ENCODE peak calls at places on chromosomes 3 and 15, in seven cellular contexts. One of them, this sample, is unnamed.

GRCh38 chr3:143736651-143737050 is 111.6 kb downstream of the SLC9A9 start:
- DNase-seq in HepG2: no peak
- DNase-seq in IMR-90: peak; percentile 1
- DNase-seq in A549: no peak
- DNase-seq in K562: no peak
- DNase-seq in SK-N-SH: no peak
- DNase-seq in GM12878: no peak
- DNase-seq in this sample: no peak

GRCh38 chr15:67095834-67096366 is 30.5 kb downstream of the SMAD3 start:
- DNase-seq in GM12878: no peak
- DNase-seq in HepG2: no peak
- DNase-seq in A549: no peak
- DNase-seq in SK-N-SH: no peak
- DNase-seq in IMR-90: no peak
- DNase-seq in K562: no peak
- DNase-seq in this sample: no peak

GRCh38 chr15:46146915-46147314 is 512.1 kb downstream of the SQOR start:
- DNase-seq in GM12878: no peak
- DNase-seq in A549: no peak
- DNase-seq in IMR-90: no peak
- DNase-seq in SK-N-SH: no peak
- DNase-seq in HepG2: no peak
- DNase-seq in K562: no peak
- DNase-seq in this sample: no peak

GRCh38 chr3:156207802-156208685 is 87.7 kb downstream of the KCNAB1 start:
- DNase-seq in K562: no peak
- DNase-seq in GM12878: no peak
- DNase-seq in A549: no peak
- DNase-seq in HepG2: no peak
- DNase-seq in SK-N-SH: no peak
- DNase-seq in IMR-90: peak; percentile 88
- DNase-seq in this sample: no peak

GRCh38 chr3:162295323-162295983 is 798.8 kb downstream of the OTOL1 start:
- DNase-seq in HepG2: no peak
- DNase-seq in K562: no peak
- DNase-seq in GM12878: no peak
- DNase-seq in A549: peak; percentile 52
- DNase-seq in SK-N-SH: no peak
- DNase-seq in IMR-90: peak; percentile 97
- DNase-seq in this sample: no peak

GRCh38 chr15:92603743-92604470 is 51.7 kb downstream of the FAM174B start:
- DNase-seq in A549: no peak
- DNase-seq in GM12878: no peak
- DNase-seq in IMR-90: no peak
- DNase-seq in HepG2: no peak
- DNase-seq in K562: no peak
- DNase-seq in SK-N-SH: no peak
- DNase-seq in this sample: no peak

GRCh38 chr15:61974759-61975158 is 85.5 kb downstream of the VPS13C start:
- DNase-seq in SK-N-SH: no peak
- DNase-seq in K562: no peak
- DNase-seq in A549: no peak
- DNase-seq in IMR-90: peak; percentile 50
- DNase-seq in GM12878: no peak
- DNase-seq in HepG2: no peak
- DNase-seq in this sample: no peak

GRCh38 chr15:45892182-45892581 is 257.4 kb downstream of the SQOR start:
- DNase-seq in K562: no peak
- DNase-seq in IMR-90: no peak
- DNase-seq in GM12878: no peak
- DNase-seq in HepG2: no peak
- DNase-seq in A549: no peak
- DNase-seq in SK-N-SH: no peak
- DNase-seq in this sample: no peak

GRCh38 chr3:71493372-71493771 is 90.2 kb downstream of the FOXP1 start:
- DNase-seq in IMR-90: no peak
- DNase-seq in K562: no peak
- DNase-seq in SK-N-SH: no peak
- DNase-seq in A549: no peak
- DNase-seq in HepG2: no peak
- DNase-seq in GM12878: no peak
- DNase-seq in this sample: no peak

GRCh38 chr15:60760646-60761504 is 281.9 kb upstream of the ICE2 start:
- DNase-seq in A549: no peak
- DNase-seq in IMR-90: peak; percentile 65
- DNase-seq in GM12878: no peak
- DNase-seq in SK-N-SH: no peak
- DNase-seq in K562: no peak
- DNase-seq in HepG2: no peak
- DNase-seq in this sample: no peak
- TF ChIP-seq USF2 in A549: no peak
- TF ChIP-seq USF2 in IMR-90: no peak
- TF ChIP-seq USF2 in GM12878: no peak
- TF ChIP-seq USF2 in SK-N-SH: no peak
- TF ChIP-seq USF2 in K562: no peak
- TF ChIP-seq USF2 in HepG2: no peak
- TF ChIP-seq USF2 in this sample: no peak

GRCh38 chr15:71411538-71412482 is 296.5 kb downstream of the THSD4 start:
- DNase-seq in SK-N-SH: no peak
- DNase-seq in K562: no peak
- DNase-seq in A549: peak; percentile 74
- DNase-seq in IMR-90: peak; percentile 52
- DNase-seq in GM12878: no peak
- DNase-seq in HepG2: no peak
- DNase-seq in this sample: no peak
- TF ChIP-seq USF2 in SK-N-SH: no peak
- TF ChIP-seq USF2 in K562: no peak
- TF ChIP-seq USF2 in A549: no peak
- TF ChIP-seq USF2 in IMR-90: no peak
- TF ChIP-seq USF2 in GM12878: no peak
- TF ChIP-seq USF2 in HepG2: no peak
- TF ChIP-seq USF2 in this sample: no peak

GRCh38 chr15:80931721-80932609 is 57.7 kb downstream of the MESD start:
- DNase-seq in GM12878: no peak
- DNase-seq in A549: no peak
- DNase-seq in HepG2: no peak
- DNase-seq in SK-N-SH: no peak
- DNase-seq in K562: no peak
- DNase-seq in IMR-90: no peak
- DNase-seq in this sample: no peak

GRCh38 chr15:80934761-80935221 is 54.8 kb downstream of the MESD start:
- DNase-seq in IMR-90: peak; percentile 74
- DNase-seq in HepG2: no peak
- DNase-seq in SK-N-SH: no peak
- DNase-seq in GM12878: no peak
- DNase-seq in K562: no peak
- DNase-seq in A549: no peak
- DNase-seq in this sample: no peak

GRCh38 chr15:80929689-80930088 is 59.9 kb downstream of the MESD start:
- DNase-seq in GM12878: no peak
- DNase-seq in HepG2: no peak
- DNase-seq in SK-N-SH: no peak
- DNase-seq in A549: no peak
- DNase-seq in IMR-90: peak; percentile 58
- DNase-seq in K562: peak; percentile 24
- DNase-seq in this sample: no peak

GRCh38 chr15:80931191-80931590 is 58.4 kb downstream of the MESD start:
- DNase-seq in HepG2: no peak
- DNase-seq in GM12878: no peak
- DNase-seq in IMR-90: no peak
- DNase-seq in A549: no peak
- DNase-seq in K562: no peak
- DNase-seq in SK-N-SH: no peak
- DNase-seq in this sample: no peak

GRCh38 chr15:80932989-80933388 is 56.6 kb downstream of the MESD start:
- DNase-seq in GM12878: no peak
- DNase-seq in IMR-90: peak; percentile 93
- DNase-seq in K562: no peak
- DNase-seq in HepG2: no peak
- DNase-seq in SK-N-SH: no peak
- DNase-seq in A549: no peak
- DNase-seq in this sample: no peak
- TF ChIP-seq USF2 in GM12878: no peak
- TF ChIP-seq USF2 in IMR-90: peak; percentile 65
- TF ChIP-seq USF2 in K562: no peak
- TF ChIP-seq USF2 in HepG2: no peak
- TF ChIP-seq USF2 in SK-N-SH: no peak
- TF ChIP-seq USF2 in A549: no peak
- TF ChIP-seq USF2 in this sample: no peak

DNA sequence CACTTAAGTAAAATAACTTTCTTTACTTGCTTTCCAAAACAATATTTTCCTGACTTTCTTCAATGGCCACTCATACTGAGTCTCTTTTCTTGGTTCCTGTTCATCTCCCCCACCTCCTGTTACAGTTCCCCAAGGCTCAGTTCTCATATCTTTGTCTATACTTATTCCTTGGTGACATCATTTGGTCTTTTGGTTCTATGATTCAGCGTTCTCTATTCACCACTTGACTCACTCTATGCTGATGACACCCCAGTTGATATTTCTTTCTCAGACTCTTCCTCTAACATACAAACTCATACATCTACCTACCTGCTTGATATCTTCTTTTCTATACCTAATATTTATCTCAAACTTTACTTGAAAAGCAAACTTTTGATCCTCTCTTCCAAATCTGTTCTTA is 85.0 kb upstream of the P3H2 start:
- DNase-seq in HepG2: no peak
- DNase-seq in K562: no peak
- DNase-seq in SK-N-SH: no peak
- DNase-seq in A549: peak; percentile 25
- DNase-seq in GM12878: peak; percentile 42
- DNase-seq in IMR-90: peak; percentile 92
- DNase-seq in this sample: no peak
- TF ChIP-seq USF2 in HepG2: no peak
- TF ChIP-seq USF2 in K562: no peak
- TF ChIP-seq USF2 in SK-N-SH: no peak
- TF ChIP-seq USF2 in A549: no peak
- TF ChIP-seq USF2 in GM12878: no peak
- TF ChIP-seq USF2 in IMR-90: no peak
- TF ChIP-seq USF2 in this sample: no peak